ENCODE peak calls at places on chromosomes 7 and 10, in seven cellular contexts. H is naive B cell; P is activated CD8-positive, alpha-beta memory T cell treated with anti-CD3 and anti-CD28 coated beads, Interleukin-2, amount 50 U/mL, for 4 hours; C is nucleus accumbens; K is fibroblast of mammary gland; D is EH; B is T47D. J is an unnamed sample.

GRCh38 chr10:43825421-43825820 is 176.7 kb upstream of the ZNF32 start:
- DNase-seq in P (no peak), B (no peak), H (no peak), K (no peak), C (no peak), D (no peak), J (no peak)

GRCh38 chr7:46396501-46396900 is 475.4 kb upstream of the IGFBP3 start:
- DNase-seq in C (no peak), P (no peak), K (peak; percentile 64), D (no peak), B (no peak), H (no peak), J (no peak)

GRCh38 chr10:80289451-80290287 is at the start of gene MAT1A:
- DNase-seq in P (no peak), C (no peak), K (peak; percentile 4), H (no peak), B (no peak), D (peak; percentile 17), J (no peak)

GRCh38 chr7:145474287-145474686 is 638.4 kb upstream of the TPK1 start:
- DNase-seq in C (no peak), B (no peak), K (no peak), D (no peak), H (no peak), P (no peak), J (no peak)

GRCh38 chr10:33155720-33156638 is 178.5 kb downstream of the NRP1 start:
- DNase-seq in C (no peak), K (peak; percentile 88), P (peak; percentile 33), B (no peak), H (peak; percentile 30), D (peak; percentile 69), J (peak; percentile 62)

GRCh38 chr7:68613405-68613804 is 984.9 kb upstream of the AUTS2 start:
- DNase-seq in P (no peak), D (no peak), B (no peak), H (no peak), K (no peak), C (no peak), J (no peak)

GRCh38 chr10:27742926-27743735 is 2.5 kb downstream of the MKX start:
- DNase-seq in P (peak; percentile 34), K (no peak), D (peak; percentile 47), B (peak; percentile 21), C (no peak), H (peak; percentile 8), J (no peak)

GRCh38 chr7:105141068-105141467 is 127.1 kb downstream of the KMT2E start:
- DNase-seq in B (peak; percentile 5), H (no peak), K (peak; percentile 64), D (peak; percentile 46), P (no peak), C (no peak), J (peak; percentile 44)

GRCh38 chr10:46018453-46019169 is 11.8 kb downstream of the NCOA4 start:
- DNase-seq in P (no peak), C (no peak), B (no peak), D (peak; percentile 51), H (no peak), K (no peak), J (no peak)

GRCh38 chr7:94041529-94041928 is 37.4 kb upstream of the BET1 start:
- DNase-seq in C (no peak), K (peak; percentile 55), H (no peak), P (no peak), B (no peak), D (peak; percentile 56), J (no peak)

GRCh38 chr10:14688606-14689005 is 86.1 kb downstream of the FAM107B start:
- DNase-seq in B (no peak), C (no peak), K (peak; percentile 88), P (no peak), H (no peak), D (peak; percentile 80), J (no peak)

GRCh38 chr7:78057571-78057970 is 259.0 kb downstream of the PHTF2 start:
- DNase-seq in H (no peak), B (no peak), P (no peak), C (no peak), D (no peak), K (no peak), J (no peak)

GRCh38 chr7:121153995-121154394 is 165.5 kb downstream of the CPED1 start:
- DNase-seq in B (no peak), C (no peak), D (peak; percentile 15), K (peak; percentile 19), P (no peak), H (no peak), J (no peak)

GRCh38 chr7:38222481-38223096 is 44.5 kb downstream of the STARD3NL start:
- DNase-seq in K (peak; percentile 71), C (no peak), H (peak; percentile 46), B (peak; percentile 50), D (peak; percentile 59), P (no peak), J (peak; percentile 16)

GRCh38 chr10:25231751-25232150 is 57.0 kb downstream of the GPR158 start:
- DNase-seq in P (no peak), C (no peak), H (no peak), D (no peak), B (no peak), K (no peak), J (no peak)

GRCh38 chr10:24168258-24169170 is 40.4 kb upstream of the KIAA1217 start:
- DNase-seq in C (no peak), K (no peak), P (no peak), H (no peak), B (no peak), D (no peak), J (no peak)

GRCh38 chr10:28878236-28878970 is 201.1 kb downstream of the BAMBI start:
- DNase-seq in K (no peak), C (no peak), P (no peak), B (no peak), D (no peak), H (no peak), J (no peak)

GRCh38 chr7:2483495-2483894 is 7.3 kb upstream of the GRIFIN start:
- DNase-seq in D (no peak), B (no peak), P (no peak), K (no peak), H (no peak), C (no peak), J (no peak)

GRCh38 chr7:96034940-96035727 is 262.8 kb downstream of the DYNC1I1 start:
- DNase-seq in C (no peak), D (no peak), P (no peak), H (no peak), K (no peak), B (no peak), J (no peak)

GRCh38 chr10:114420811-114421485 is 16.6 kb upstream of the AFAP1L2 start:
- DNase-seq in K (no peak), B (no peak), D (no peak), H (no peak), P (no peak), C (no peak), J (no peak)

GRCh38 chr10:14833106-14833505 is 4.7 kb downstream of the CDNF start:
- DNase-seq in P (no peak), K (no peak), D (no peak), C (no peak), H (no peak), B (no peak), J (no peak)

GRCh38 chr10:114352653-114353298 is 51.5 kb downstream of the AFAP1L2 start:
- DNase-seq in P (no peak), H (no peak), K (no peak), C (no peak), B (no peak), D (no peak), J (no peak)

GRCh38 chr7:33107136-33108066 is 1.8 kb downstream of the RP9 start:
- DNase-seq in C (peak; percentile 2), H (peak; percentile 52), D (peak; percentile 66), P (no peak), K (peak; percentile 56), B (no peak), J (peak; percentile 23)

GRCh38 chr7:122219253-122219865 is 75.3 kb upstream of the AASS start:
- DNase-seq in B (no peak), C (no peak), P (no peak), H (no peak), D (peak; percentile 20), K (peak; percentile 33), J (no peak)

GRCh38 chr10:62819521-62819920 is 3.4 kb upstream of the EGR2 start:
- DNase-seq in P (no peak), H (no peak), C (no peak), K (peak; percentile 25), D (peak; percentile 6), B (no peak), J (no peak)

GRCh38 chr10:35667270-35667889 is 25.3 kb upstream of the FZD8 start:
- DNase-seq in P (no peak), K (no peak), B (no peak), H (no peak), C (no peak), D (no peak), J (no peak)

GRCh38 chr7:155410436-155410835 is 47.5 kb upstream of the EN2 start:
- DNase-seq in K (no peak), B (no peak), H (no peak), D (no peak), C (no peak), P (no peak), J (no peak)

GRCh38 chr7:55521543-55522267 is 50.6 kb downstream of the VOPP1 start:
- DNase-seq in H (no peak), K (no peak), D (no peak), P (no peak), B (no peak), C (no peak), J (no peak)

GRCh38 chr7:158592541-158592940 is 4.9 kb upstream of the PTPRN2 start:
- DNase-seq in B (no peak), H (no peak), D (no peak), P (no peak), K (no peak), C (no peak), J (no peak)

GRCh38 chr10:33434948-33435347 is 100.5 kb upstream of the NRP1 start:
- DNase-seq in D (no peak), P (no peak), H (no peak), K (peak; percentile 8), C (no peak), B (no peak), J (no peak)

GRCh38 chr10:58757352-58758071 is 244.8 kb downstream of the BICC1 start:
- DNase-seq in C (no peak), D (no peak), P (no peak), H (no peak), K (no peak), B (no peak), J (no peak)

GRCh38 chr10:69320521-69320920 is 42.2 kb downstream of the HK1 start:
- DNase-seq in H (no peak), P (no peak), K (no peak), D (no peak), C (no peak), B (no peak), J (no peak)

GRCh38 chr7:138934861-138935260 is 46.3 kb downstream of the KIAA1549 start:
- DNase-seq in D (peak; percentile 84), C (no peak), B (no peak), P (no peak), H (no peak), K (peak; percentile 33), J (no peak)

GRCh38 chr7:5452937-5453540 is 29.4 kb upstream of the TNRC18 start:
- DNase-seq in K (peak; percentile 87), D (peak; percentile 76), C (no peak), B (no peak), H (no peak), P (no peak), J (no peak)

GRCh38 chr7:73338321-73338720 is 10.4 kb downstream of the FKBP6 start:
- DNase-seq in B (no peak), K (peak; percentile 10), H (no peak), C (no peak), P (no peak), D (peak; percentile 22), J (no peak)

GRCh38 chr7:72152171-72153131 is 259.7 kb downstream of the CALN1 start:
- DNase-seq in D (no peak), C (peak; percentile 27), H (no peak), P (no peak), K (no peak), B (no peak), J (no peak)

GRCh38 chr7:132956556-132956955 is 125.3 kb downstream of the CHCHD3 start:
- DNase-seq in P (no peak), D (no peak), C (no peak), H (no peak), K (no peak), B (no peak), J (no peak)

GRCh38 chr10:132711618-132712051 is 74.3 kb downstream of the NKX6-2 start:
- DNase-seq in H (no peak), K (no peak), C (no peak), B (no peak), P (no peak), D (no peak), J (no peak)

J was measured in HuH-7.5.